ENCODE peak calls at places on chromosome 5, in nine cellular contexts. One of them, this sample, is unnamed.

GRCh38 chr5:42813533-42813932 is 1.8 kb upstream of the SELENOP start:
- DNase-seq in body of pancreas: no peak
- DNase-seq in DND-41: no peak
- DNase-seq in tibial nerve: no peak
- DNase-seq in BJ: no peak
- DNase-seq in lower lobe of right lung: no peak
- DNase-seq in PC-3: no peak
- DNase-seq in HepG2: peak; percentile 59
- DNase-seq in HCT116: no peak
- DNase-seq in this sample: no peak

GRCh38 chr5:38473008-38473407 is 83.4 kb downstream of the LIFR start:
- DNase-seq in body of pancreas: no peak
- DNase-seq in DND-41: no peak
- DNase-seq in tibial nerve: no peak
- DNase-seq in BJ: no peak
- DNase-seq in lower lobe of right lung: no peak
- DNase-seq in PC-3: no peak
- DNase-seq in HepG2: no peak
- DNase-seq in HCT116: no peak
- DNase-seq in this sample: no peak

GRCh38 chr5:97044057-97044456 is 98.4 kb downstream of the LIX1 start:
- DNase-seq in body of pancreas: peak; percentile 18
- DNase-seq in DND-41: no peak
- DNase-seq in tibial nerve: no peak
- DNase-seq in BJ: no peak
- DNase-seq in lower lobe of right lung: no peak
- DNase-seq in PC-3: peak; percentile 49
- DNase-seq in HepG2: peak; percentile 27
- DNase-seq in HCT116: peak; percentile 4
- DNase-seq in this sample: no peak

GRCh38 chr5:98460536-98460935 is 312.9 kb upstream of the RGMB start:
- DNase-seq in body of pancreas: no peak
- DNase-seq in DND-41: no peak
- DNase-seq in tibial nerve: no peak
- DNase-seq in BJ: no peak
- DNase-seq in lower lobe of right lung: no peak
- DNase-seq in PC-3: peak; percentile 47
- DNase-seq in HepG2: no peak
- DNase-seq in HCT116: no peak
- DNase-seq in this sample: no peak

GRCh38 chr5:143244000-143244736 is 159.3 kb downstream of the NR3C1 start:
- DNase-seq in body of pancreas: peak; percentile 62
- DNase-seq in DND-41: no peak
- DNase-seq in tibial nerve: peak; percentile 72
- DNase-seq in BJ: peak; percentile 97
- DNase-seq in lower lobe of right lung: no peak
- DNase-seq in PC-3: peak; percentile 95
- DNase-seq in HepG2: peak; percentile 62
- DNase-seq in HCT116: peak; percentile 82
- DNase-seq in this sample: peak; percentile 86

GRCh38 chr5:64318175-64318574 is 152.5 kb downstream of the RNF180 start:
- DNase-seq in body of pancreas: no peak
- DNase-seq in DND-41: no peak
- DNase-seq in tibial nerve: no peak
- DNase-seq in BJ: no peak
- DNase-seq in lower lobe of right lung: no peak
- DNase-seq in PC-3: peak; percentile 38
- DNase-seq in HepG2: no peak
- DNase-seq in HCT116: no peak
- DNase-seq in this sample: no peak

GRCh38 chr5:156929366-156929948 is 33.6 kb downstream of the TIMD4 start:
- DNase-seq in body of pancreas: no peak
- DNase-seq in DND-41: no peak
- DNase-seq in tibial nerve: no peak
- DNase-seq in BJ: no peak
- DNase-seq in lower lobe of right lung: no peak
- DNase-seq in PC-3: no peak
- DNase-seq in HepG2: no peak
- DNase-seq in HCT116: no peak
- DNase-seq in this sample: no peak

GRCh38 chr5:155008669-155009068 is 4.9 kb upstream of the KIF4B start:
- DNase-seq in body of pancreas: no peak
- DNase-seq in DND-41: no peak
- DNase-seq in tibial nerve: no peak
- DNase-seq in BJ: no peak
- DNase-seq in lower lobe of right lung: no peak
- DNase-seq in PC-3: peak; percentile 7
- DNase-seq in HepG2: peak; percentile 80
- DNase-seq in HCT116: peak; percentile 12
- DNase-seq in this sample: no peak

GRCh38 chr5:98771389-98772109 is 1.9 kb upstream of the RGMB start:
- DNase-seq in body of pancreas: peak; percentile 83
- DNase-seq in DND-41: peak; percentile 59
- DNase-seq in tibial nerve: peak; percentile 94
- DNase-seq in BJ: peak; percentile 69
- DNase-seq in lower lobe of right lung: no peak
- DNase-seq in PC-3: peak; percentile 97
- DNase-seq in HepG2: peak; percentile 83
- DNase-seq in HCT116: peak; percentile 84
- DNase-seq in this sample: no peak

GRCh38 chr5:176420086-176420485 is 3.7 kb upstream of the CLTB start:
- DNase-seq in body of pancreas: no peak
- DNase-seq in DND-41: no peak
- DNase-seq in tibial nerve: no peak
- DNase-seq in BJ: no peak
- DNase-seq in lower lobe of right lung: no peak
- DNase-seq in PC-3: no peak
- DNase-seq in HepG2: no peak
- DNase-seq in HCT116: no peak
- DNase-seq in this sample: no peak

GRCh38 chr5:111254613-111255012 is 30.4 kb downstream of the CAMK4 start:
- DNase-seq in body of pancreas: no peak
- DNase-seq in DND-41: peak; percentile 81
- DNase-seq in tibial nerve: no peak
- DNase-seq in BJ: no peak
- DNase-seq in lower lobe of right lung: no peak
- DNase-seq in PC-3: no peak
- DNase-seq in HepG2: no peak
- DNase-seq in HCT116: no peak
- DNase-seq in this sample: no peak

GRCh38 chr5:128695791-128696520 is 157.9 kb upstream of the FBN2 start:
- DNase-seq in body of pancreas: no peak
- DNase-seq in DND-41: no peak
- DNase-seq in tibial nerve: no peak
- DNase-seq in BJ: no peak
- DNase-seq in lower lobe of right lung: no peak
- DNase-seq in PC-3: peak; percentile 26
- DNase-seq in HepG2: no peak
- DNase-seq in HCT116: no peak
- DNase-seq in this sample: no peak

GRCh38 chr5:82991678-82992323 is 85.4 kb downstream of the TMEM167A start:
- DNase-seq in body of pancreas: no peak
- DNase-seq in DND-41: no peak
- DNase-seq in tibial nerve: no peak
- DNase-seq in BJ: no peak
- DNase-seq in lower lobe of right lung: no peak
- DNase-seq in PC-3: peak; percentile 91
- DNase-seq in HepG2: no peak
- DNase-seq in HCT116: no peak
- DNase-seq in this sample: no peak

GRCh38 chr5:59786271-59786805 is 107.2 kb downstream of the PDE4D start:
- DNase-seq in body of pancreas: no peak
- DNase-seq in DND-41: no peak
- DNase-seq in tibial nerve: no peak
- DNase-seq in BJ: peak; percentile 75
- DNase-seq in lower lobe of right lung: no peak
- DNase-seq in PC-3: peak; percentile 81
- DNase-seq in HepG2: no peak
- DNase-seq in HCT116: no peak
- DNase-seq in this sample: no peak

GRCh38 chr5:22835630-22836029 is 17.5 kb downstream of the CDH12 start:
- DNase-seq in body of pancreas: no peak
- DNase-seq in DND-41: no peak
- DNase-seq in tibial nerve: no peak
- DNase-seq in BJ: no peak
- DNase-seq in lower lobe of right lung: no peak
- DNase-seq in PC-3: peak; percentile 49
- DNase-seq in HepG2: no peak
- DNase-seq in HCT116: no peak
- DNase-seq in this sample: no peak

GRCh38 chr5:6633469-6634326 is 458 bp downstream of the SRD5A1 start:
- DNase-seq in body of pancreas: no peak
- DNase-seq in DND-41: peak; percentile 31
- DNase-seq in tibial nerve: no peak
- DNase-seq in BJ: no peak
- DNase-seq in lower lobe of right lung: no peak
- DNase-seq in PC-3: peak; percentile 50
- DNase-seq in HepG2: no peak
- DNase-seq in HCT116: no peak
- DNase-seq in this sample: peak; percentile 78

GRCh38 chr5:67536892-67537291 is 340.3 kb upstream of the CD180 start:
- DNase-seq in body of pancreas: no peak
- DNase-seq in DND-41: no peak
- DNase-seq in tibial nerve: no peak
- DNase-seq in BJ: no peak
- DNase-seq in lower lobe of right lung: no peak
- DNase-seq in PC-3: no peak
- DNase-seq in HepG2: no peak
- DNase-seq in HCT116: no peak
- DNase-seq in this sample: no peak

GRCh38 chr5:2996687-2997086 is 245.2 kb upstream of the IRX2 start:
- DNase-seq in body of pancreas: no peak
- DNase-seq in DND-41: no peak
- DNase-seq in tibial nerve: no peak
- DNase-seq in BJ: no peak
- DNase-seq in lower lobe of right lung: no peak
- DNase-seq in PC-3: no peak
- DNase-seq in HepG2: no peak
- DNase-seq in HCT116: no peak
- DNase-seq in this sample: no peak

GRCh38 chr5:128084228-128085167 is 932 bp downstream of the SLC12A2 start:
- DNase-seq in body of pancreas: peak; percentile 34
- DNase-seq in DND-41: peak; percentile 44
- DNase-seq in tibial nerve: no peak
- DNase-seq in BJ: no peak
- DNase-seq in lower lobe of right lung: peak; percentile 64
- DNase-seq in PC-3: peak; percentile 44
- DNase-seq in HepG2: no peak
- DNase-seq in HCT116: no peak
- DNase-seq in this sample: no peak

GRCh38 chr5:52864376-52864775 is 76.7 kb downstream of the ITGA1 start:
- DNase-seq in body of pancreas: no peak
- DNase-seq in DND-41: no peak
- DNase-seq in tibial nerve: no peak
- DNase-seq in BJ: no peak
- DNase-seq in lower lobe of right lung: no peak
- DNase-seq in PC-3: no peak
- DNase-seq in HepG2: no peak
- DNase-seq in HCT116: no peak
- DNase-seq in this sample: no peak

GRCh38 chr5:61053937-61054336 is 108.3 kb downstream of the SMIM15 start:
- DNase-seq in body of pancreas: no peak
- DNase-seq in DND-41: no peak
- DNase-seq in tibial nerve: no peak
- DNase-seq in BJ: no peak
- DNase-seq in lower lobe of right lung: no peak
- DNase-seq in PC-3: peak; percentile 9
- DNase-seq in HepG2: peak; percentile 12
- DNase-seq in HCT116: no peak
- DNase-seq in this sample: no peak
- TF ChIP-seq CTCF in body of pancreas: no peak
- TF ChIP-seq CTCF in DND-41: no peak
- TF ChIP-seq CTCF in tibial nerve: no peak
- TF ChIP-seq CTCF in BJ: no peak
- TF ChIP-seq CTCF in lower lobe of right lung: no peak
- TF ChIP-seq CTCF in PC-3: no peak
- TF ChIP-seq CTCF in HepG2: no peak
- TF ChIP-seq CTCF in HCT116: no peak
- TF ChIP-seq CTCF in this sample: no peak

DNA sequence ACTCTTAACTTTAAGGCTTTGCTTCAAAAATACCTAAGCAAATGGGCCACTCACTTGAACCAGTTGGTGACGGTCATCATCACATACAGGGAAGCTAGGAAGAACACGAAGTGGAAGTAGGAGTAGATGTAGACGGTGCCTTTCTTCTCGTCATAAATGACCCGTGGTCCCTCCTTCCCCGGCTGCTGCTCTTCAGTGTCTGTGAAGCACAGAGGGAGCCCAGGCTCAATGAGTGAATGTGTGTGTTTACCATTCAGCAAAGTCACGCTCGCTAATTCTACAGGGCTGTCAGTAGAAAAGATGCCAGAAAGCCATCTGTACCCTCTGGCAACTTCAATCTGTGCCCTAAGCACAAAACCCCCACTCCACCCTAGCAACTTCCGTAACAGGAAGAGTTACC is 109.8 kb downstream of the SERINC5 start:
- DNase-seq in body of pancreas: peak; percentile 18
- DNase-seq in DND-41: no peak
- DNase-seq in tibial nerve: no peak
- DNase-seq in BJ: no peak
- DNase-seq in lower lobe of right lung: no peak
- DNase-seq in PC-3: no peak
- DNase-seq in HepG2: no peak
- DNase-seq in HCT116: no peak
- DNase-seq in this sample: no peak
- H3K36me3 ChIP-seq in body of pancreas: no peaks in the 10 kb centered on the region
- H3K36me3 ChIP-seq in DND-41: peaks cover 78% of the 10 kb centered on the region
- H3K36me3 ChIP-seq in tibial nerve: peaks cover 60% of the 10 kb centered on the region
- H3K36me3 ChIP-seq in BJ: peaks cover 2% of the 10 kb centered on the region
- H3K36me3 ChIP-seq in lower lobe of right lung: peaks cover 47% of the 10 kb centered on the region
- H3K36me3 ChIP-seq in PC-3: no peaks in the 10 kb centered on the region
- H3K36me3 ChIP-seq in HepG2: peaks cover 20% of the 10 kb centered on the region
- H3K36me3 ChIP-seq in HCT116: no peaks in the 10 kb centered on the region
- H3K36me3 ChIP-seq in this sample: no peaks in the 10 kb centered on the region

DNA sequence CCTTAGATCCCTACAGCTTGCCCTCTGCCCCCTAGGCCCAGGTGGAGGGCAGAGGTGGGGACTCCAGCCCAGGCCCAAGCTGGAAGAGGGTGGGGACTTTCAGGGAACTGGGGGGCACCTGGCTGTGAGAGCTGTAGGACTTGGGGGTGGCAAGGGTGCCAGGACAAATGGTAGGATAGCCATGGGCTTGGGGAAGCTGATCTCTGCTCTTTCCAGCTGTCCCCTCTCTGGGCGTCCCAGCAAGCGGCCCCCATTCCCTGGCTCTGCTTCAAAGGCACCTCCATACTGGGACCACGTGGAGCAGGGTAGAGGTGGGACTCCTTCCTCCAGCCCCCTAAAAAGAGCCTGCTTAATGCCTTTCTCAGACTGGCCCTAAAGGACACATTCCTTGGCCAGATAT is 385 bp downstream of the LTC4S start:
- DNase-seq in body of pancreas: no peak
- DNase-seq in DND-41: no peak
- DNase-seq in tibial nerve: no peak
- DNase-seq in BJ: no peak
- DNase-seq in lower lobe of right lung: no peak
- DNase-seq in PC-3: no peak
- DNase-seq in HepG2: no peak
- DNase-seq in HCT116: no peak
- DNase-seq in this sample: no peak
- H3K4me3 ChIP-seq in body of pancreas: no peak overlapping the region
- H3K4me3 ChIP-seq in DND-41: no peak overlapping the region
- H3K4me3 ChIP-seq in tibial nerve: no peak overlapping the region
- H3K4me3 ChIP-seq in BJ: no peak overlapping the region
- H3K4me3 ChIP-seq in lower lobe of right lung: peak overlapping the region; percentile 76
- H3K4me3 ChIP-seq in PC-3: no peak overlapping the region
- H3K4me3 ChIP-seq in HepG2: no peak overlapping the region
- H3K4me3 ChIP-seq in HCT116: peak overlapping the region; percentile 65
- H3K4me3 ChIP-seq in this sample: peak overlapping the region; percentile 75

GRCh38 chr5:36073595-36074216 is 7.0 kb upstream of the UGT3A2 start:
- DNase-seq in body of pancreas: no peak
- DNase-seq in DND-41: peak; percentile 67
- DNase-seq in tibial nerve: no peak
- DNase-seq in BJ: no peak
- DNase-seq in lower lobe of right lung: no peak
- DNase-seq in PC-3: peak; percentile 39
- DNase-seq in HepG2: peak; percentile 38
- DNase-seq in HCT116: peak; percentile 22
- DNase-seq in this sample: no peak
- TF ChIP-seq CTCF in body of pancreas: no peak
- TF ChIP-seq CTCF in DND-41: peak; percentile 81
- TF ChIP-seq CTCF in tibial nerve: no peak
- TF ChIP-seq CTCF in BJ: peak; percentile 4
- TF ChIP-seq CTCF in lower lobe of right lung: peak; percentile 9
- TF ChIP-seq CTCF in PC-3: peak; percentile 55
- TF ChIP-seq CTCF in HepG2: peak; percentile 68
- TF ChIP-seq CTCF in HCT116: peak; percentile 24
- TF ChIP-seq CTCF in this sample: no peak